ENCODE peak calls at places on chromosomes 5 and 9, in eight cellular contexts. One of them, this sample, is unnamed.

GRCh38 chr5:148343049-148343413 is 7.7 kb downstream of the SPINK9 start:
- DNase-seq in breast epithelium: no peak
- DNase-seq in spleen: no peak
- DNase-seq in body of pancreas: no peak
- DNase-seq in gastrocnemius medialis: no peak
- DNase-seq in GM12878: no peak
- DNase-seq in ovary: no peak
- DNase-seq in transverse colon: peak; percentile 63
- DNase-seq in this sample: no peak

GRCh38 chr5:51559921-51560658 is 176.8 kb downstream of the ISL1 start:
- DNase-seq in breast epithelium: no peak
- DNase-seq in spleen: no peak
- DNase-seq in body of pancreas: no peak
- DNase-seq in gastrocnemius medialis: no peak
- DNase-seq in GM12878: no peak
- DNase-seq in ovary: no peak
- DNase-seq in transverse colon: no peak
- DNase-seq in this sample: no peak

GRCh38 chr5:11385901-11386293 is 518.3 kb downstream of the CTNND2 start:
- DNase-seq in breast epithelium: no peak
- DNase-seq in spleen: no peak
- DNase-seq in body of pancreas: no peak
- DNase-seq in gastrocnemius medialis: no peak
- DNase-seq in GM12878: no peak
- DNase-seq in ovary: no peak
- DNase-seq in transverse colon: no peak
- DNase-seq in this sample: no peak

GRCh38 chr9:134959971-134960310 is 42.2 kb upstream of the FCN1 start:
- DNase-seq in breast epithelium: no peak
- DNase-seq in spleen: peak; percentile 34
- DNase-seq in body of pancreas: no peak
- DNase-seq in gastrocnemius medialis: no peak
- DNase-seq in GM12878: no peak
- DNase-seq in ovary: no peak
- DNase-seq in transverse colon: no peak
- DNase-seq in this sample: no peak

GRCh38 chr5:180777475-180777874 is 25.1 kb downstream of the MGAT1 start:
- DNase-seq in breast epithelium: no peak
- DNase-seq in spleen: no peak
- DNase-seq in body of pancreas: no peak
- DNase-seq in gastrocnemius medialis: no peak
- DNase-seq in GM12878: no peak
- DNase-seq in ovary: no peak
- DNase-seq in transverse colon: no peak
- DNase-seq in this sample: no peak

GRCh38 chr5:126410623-126411022 is 12.6 kb upstream of the GRAMD2B start:
- DNase-seq in breast epithelium: no peak
- DNase-seq in spleen: no peak
- DNase-seq in body of pancreas: no peak
- DNase-seq in gastrocnemius medialis: no peak
- DNase-seq in GM12878: no peak
- DNase-seq in ovary: no peak
- DNase-seq in transverse colon: no peak
- DNase-seq in this sample: no peak

GRCh38 chr9:129569506-129570449 is 51.1 kb downstream of the C9orf50 start:
- DNase-seq in breast epithelium: no peak
- DNase-seq in spleen: no peak
- DNase-seq in body of pancreas: peak; percentile 49
- DNase-seq in gastrocnemius medialis: no peak
- DNase-seq in GM12878: no peak
- DNase-seq in ovary: peak; percentile 68
- DNase-seq in transverse colon: no peak
- DNase-seq in this sample: no peak

GRCh38 chr9:87062706-87063105 is 115.4 kb upstream of the GAS1 start:
- DNase-seq in breast epithelium: no peak
- DNase-seq in spleen: no peak
- DNase-seq in body of pancreas: no peak
- DNase-seq in gastrocnemius medialis: no peak
- DNase-seq in GM12878: no peak
- DNase-seq in ovary: no peak
- DNase-seq in transverse colon: no peak
- DNase-seq in this sample: no peak

GRCh38 chr9:127417130-127418036 is 6.8 kb upstream of the ZNF79 start:
- DNase-seq in breast epithelium: peak; percentile 54
- DNase-seq in spleen: no peak
- DNase-seq in body of pancreas: no peak
- DNase-seq in gastrocnemius medialis: no peak
- DNase-seq in GM12878: no peak
- DNase-seq in ovary: no peak
- DNase-seq in transverse colon: no peak
- DNase-seq in this sample: no peak

GRCh38 chr9:2493106-2493505 is 128.5 kb upstream of the VLDLR start:
- DNase-seq in breast epithelium: no peak
- DNase-seq in spleen: no peak
- DNase-seq in body of pancreas: no peak
- DNase-seq in gastrocnemius medialis: peak; percentile 28
- DNase-seq in GM12878: no peak
- DNase-seq in ovary: peak; percentile 65
- DNase-seq in transverse colon: no peak
- DNase-seq in this sample: peak; percentile 19

GRCh38 chr5:7251127-7251526 is 144.8 kb upstream of the ADCY2 start:
- DNase-seq in breast epithelium: no peak
- DNase-seq in spleen: no peak
- DNase-seq in body of pancreas: no peak
- DNase-seq in gastrocnemius medialis: no peak
- DNase-seq in GM12878: no peak
- DNase-seq in ovary: no peak
- DNase-seq in transverse colon: no peak
- DNase-seq in this sample: no peak

GRCh38 chr5:142461028-142461427 is 136.2 kb upstream of the SPRY4 start:
- DNase-seq in breast epithelium: no peak
- DNase-seq in spleen: no peak
- DNase-seq in body of pancreas: no peak
- DNase-seq in gastrocnemius medialis: no peak
- DNase-seq in GM12878: no peak
- DNase-seq in ovary: no peak
- DNase-seq in transverse colon: no peak
- DNase-seq in this sample: no peak

GRCh38 chr9:91421987-91422765 is 1.5 kb downstream of the NFIL3 start:
- DNase-seq in breast epithelium: no peak
- DNase-seq in spleen: no peak
- DNase-seq in body of pancreas: peak; percentile 29
- DNase-seq in gastrocnemius medialis: peak; percentile 60
- DNase-seq in GM12878: no peak
- DNase-seq in ovary: peak; percentile 40
- DNase-seq in transverse colon: peak; percentile 23
- DNase-seq in this sample: peak; percentile 74

GRCh38 chr9:20563917-20564316 is 58.4 kb downstream of the MLLT3 start:
- DNase-seq in breast epithelium: no peak
- DNase-seq in spleen: no peak
- DNase-seq in body of pancreas: no peak
- DNase-seq in gastrocnemius medialis: no peak
- DNase-seq in GM12878: no peak
- DNase-seq in ovary: no peak
- DNase-seq in transverse colon: no peak
- DNase-seq in this sample: no peak

GRCh38 chr9:91816356-91816755 is 133.7 kb downstream of the ROR2 start:
- DNase-seq in breast epithelium: no peak
- DNase-seq in spleen: no peak
- DNase-seq in body of pancreas: no peak
- DNase-seq in gastrocnemius medialis: no peak
- DNase-seq in GM12878: no peak
- DNase-seq in ovary: no peak
- DNase-seq in transverse colon: no peak
- DNase-seq in this sample: no peak

DNA sequence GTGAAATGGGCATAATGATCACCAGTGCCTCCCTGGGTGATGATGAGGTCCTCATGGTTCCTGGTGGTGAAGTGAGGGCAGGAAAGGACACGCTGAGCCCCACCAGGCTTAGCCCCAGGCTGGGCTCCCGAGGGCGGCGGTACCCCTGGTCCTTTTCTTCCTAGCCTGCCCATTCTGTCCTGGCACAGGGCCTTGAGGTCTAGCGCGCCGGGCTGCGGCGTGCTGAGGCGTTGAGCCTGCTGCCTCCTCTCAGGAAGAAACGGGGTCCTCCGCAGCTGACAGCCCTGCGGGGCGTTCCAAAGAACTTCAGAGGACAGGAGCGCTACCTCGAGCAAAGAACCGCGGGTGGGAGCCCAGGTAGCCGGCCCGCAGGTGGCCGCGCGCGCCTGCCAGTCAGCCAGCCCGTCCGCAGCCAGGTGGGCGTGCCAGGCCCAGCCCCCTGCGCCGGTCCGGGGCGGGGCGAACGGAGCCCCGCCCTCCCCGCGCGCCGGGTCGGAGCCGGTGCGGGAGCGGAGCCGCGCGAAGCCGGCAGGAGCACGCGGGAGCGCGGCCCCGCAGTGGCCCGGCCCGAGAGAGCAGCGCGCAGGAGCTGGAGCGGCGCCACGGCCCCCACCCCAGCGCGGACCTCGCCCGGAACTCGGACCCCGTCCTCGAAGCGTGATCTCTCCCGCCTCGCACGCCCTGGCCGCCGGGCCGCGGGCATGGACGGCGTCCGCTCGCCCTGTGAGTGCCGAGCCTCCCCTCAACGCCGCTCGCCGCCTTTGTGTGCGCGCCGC is at the start of gene WNK2:
- DNase-seq in breast epithelium: no peak
- DNase-seq in spleen: no peak
- DNase-seq in body of pancreas: peak; percentile 51
- DNase-seq in gastrocnemius medialis: no peak
- DNase-seq in GM12878: no peak
- DNase-seq in ovary: no peak
- DNase-seq in transverse colon: peak; percentile 67
- DNase-seq in this sample: peak; percentile 50
- H3K4me3 ChIP-seq in breast epithelium: peak within 1 kb of the TSS; percentile 87
- H3K4me3 ChIP-seq in spleen: peak within 1 kb of the TSS; percentile 51
- H3K4me3 ChIP-seq in body of pancreas: no peak within 1 kb of the TSS
- H3K4me3 ChIP-seq in gastrocnemius medialis: peak within 1 kb of the TSS; percentile 72
- H3K4me3 ChIP-seq in GM12878: no peak within 1 kb of the TSS
- H3K4me3 ChIP-seq in ovary: peak within 1 kb of the TSS; percentile 40
- H3K4me3 ChIP-seq in transverse colon: peak within 1 kb of the TSS; percentile 84
- H3K4me3 ChIP-seq in this sample: peak within 1 kb of the TSS; percentile 66

GRCh38 chr9:19378647-19379046 is 1.4 kb downstream of the RPS6 start:
- DNase-seq in breast epithelium: no peak
- DNase-seq in spleen: no peak
- DNase-seq in body of pancreas: no peak
- DNase-seq in gastrocnemius medialis: no peak
- DNase-seq in GM12878: no peak
- DNase-seq in ovary: no peak
- DNase-seq in transverse colon: no peak
- DNase-seq in this sample: no peak
- TF ChIP-seq POLR2A in breast epithelium: no peak
- TF ChIP-seq POLR2A in spleen: no peak
- TF ChIP-seq POLR2A in body of pancreas: no peak
- TF ChIP-seq POLR2A in gastrocnemius medialis: no peak
- TF ChIP-seq POLR2A in GM12878: peak; percentile 54
- TF ChIP-seq POLR2A in ovary: no peak
- TF ChIP-seq POLR2A in transverse colon: no peak
- TF ChIP-seq POLR2A in this sample: no peak

GRCh38 chr5:14025566-14026276 is 81.2 kb upstream of the DNAH5 start:
- DNase-seq in breast epithelium: no peak
- DNase-seq in spleen: no peak
- DNase-seq in body of pancreas: no peak
- DNase-seq in gastrocnemius medialis: no peak
- DNase-seq in GM12878: no peak
- DNase-seq in ovary: no peak
- DNase-seq in transverse colon: no peak
- DNase-seq in this sample: no peak
- TF ChIP-seq CTCF in breast epithelium: no peak
- TF ChIP-seq CTCF in spleen: no peak
- TF ChIP-seq CTCF in body of pancreas: peak; percentile 18
- TF ChIP-seq CTCF in gastrocnemius medialis: no peak
- TF ChIP-seq CTCF in GM12878: no peak
- TF ChIP-seq CTCF in ovary: no peak
- TF ChIP-seq CTCF in transverse colon: no peak
- TF ChIP-seq CTCF in this sample: no peak

GRCh38 chr5:138529812-138530211 is 13.2 kb downstream of the ETF1 start:
- DNase-seq in breast epithelium: no peak
- DNase-seq in spleen: no peak
- DNase-seq in body of pancreas: no peak
- DNase-seq in gastrocnemius medialis: no peak
- DNase-seq in GM12878: no peak
- DNase-seq in ovary: no peak
- DNase-seq in transverse colon: no peak
- DNase-seq in this sample: no peak

GRCh38 chr5:138536665-138537315 is 6.2 kb downstream of the ETF1 start:
- DNase-seq in breast epithelium: no peak
- DNase-seq in spleen: no peak
- DNase-seq in body of pancreas: no peak
- DNase-seq in gastrocnemius medialis: no peak
- DNase-seq in GM12878: no peak
- DNase-seq in ovary: no peak
- DNase-seq in transverse colon: no peak
- DNase-seq in this sample: no peak

GRCh38 chr5:138536215-138536614 is 6.8 kb downstream of the ETF1 start:
- DNase-seq in breast epithelium: no peak
- DNase-seq in spleen: no peak
- DNase-seq in body of pancreas: no peak
- DNase-seq in gastrocnemius medialis: no peak
- DNase-seq in GM12878: no peak
- DNase-seq in ovary: no peak
- DNase-seq in transverse colon: no peak
- DNase-seq in this sample: no peak

GRCh38 chr5:138538943-138539627 is 4.0 kb downstream of the ETF1 start:
- DNase-seq in breast epithelium: no peak
- DNase-seq in spleen: no peak
- DNase-seq in body of pancreas: no peak
- DNase-seq in gastrocnemius medialis: no peak
- DNase-seq in GM12878: no peak
- DNase-seq in ovary: no peak
- DNase-seq in transverse colon: no peak
- DNase-seq in this sample: no peak

DNA sequence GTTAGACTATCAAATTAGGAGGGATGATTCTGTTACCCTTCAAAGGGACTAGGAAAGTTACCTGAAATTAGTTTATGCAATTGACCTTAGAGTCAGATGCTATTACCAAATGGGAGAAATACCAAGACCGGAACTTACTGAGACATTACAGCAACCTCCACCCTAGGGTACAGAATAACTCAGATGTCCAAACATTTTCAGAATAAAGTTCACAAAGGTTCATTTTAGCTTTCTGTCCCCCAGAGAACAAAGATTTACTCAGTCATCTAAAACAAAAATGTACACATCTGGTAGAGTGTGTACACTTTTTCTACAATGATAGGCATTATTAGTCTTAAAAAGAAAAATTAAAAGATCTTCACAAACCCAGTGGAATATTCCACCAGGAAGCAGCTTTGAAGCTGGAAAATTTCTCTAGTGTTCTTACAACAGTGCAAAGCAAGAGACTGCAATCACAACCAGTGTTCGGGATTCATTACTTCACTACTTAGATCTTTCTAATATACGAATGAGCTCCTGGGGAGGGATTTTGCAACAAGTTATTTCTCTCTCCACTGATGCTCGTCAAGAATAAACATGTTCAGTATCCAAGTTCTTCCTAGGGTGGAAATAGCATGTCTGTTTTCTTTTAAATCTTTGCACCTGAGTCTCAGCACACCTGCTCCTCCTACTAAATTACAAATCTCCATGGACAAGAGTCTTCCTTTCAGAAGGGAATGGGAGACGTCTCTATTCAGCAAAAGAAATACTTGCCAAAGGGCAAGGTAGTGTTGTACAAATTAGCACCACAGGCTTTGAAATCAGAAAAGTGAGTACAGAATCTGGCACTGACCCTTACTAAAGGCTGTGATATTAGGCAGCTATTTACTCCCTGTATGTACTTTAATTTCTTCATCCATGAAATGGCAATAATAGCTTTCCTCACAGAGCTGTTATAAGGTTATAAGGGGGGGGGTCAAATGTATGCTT is 8.8 kb downstream of the ETF1 start:
- DNase-seq in breast epithelium: no peak
- DNase-seq in spleen: no peak
- DNase-seq in body of pancreas: no peak
- DNase-seq in gastrocnemius medialis: no peak
- DNase-seq in GM12878: no peak
- DNase-seq in ovary: no peak
- DNase-seq in transverse colon: no peak
- DNase-seq in this sample: no peak
- H3K4me3 ChIP-seq in breast epithelium: no peak overlapping the region
- H3K4me3 ChIP-seq in spleen: no peak overlapping the region
- H3K4me3 ChIP-seq in body of pancreas: no peak overlapping the region
- H3K4me3 ChIP-seq in gastrocnemius medialis: no peak overlapping the region
- H3K4me3 ChIP-seq in GM12878: no peak overlapping the region
- H3K4me3 ChIP-seq in ovary: no peak overlapping the region
- H3K4me3 ChIP-seq in transverse colon: no peak overlapping the region
- H3K4me3 ChIP-seq in this sample: no peak overlapping the region